ENCODE peak calls at places on chromosomes 7 and 10, in six cellular contexts. C is ascending aorta, E is fibroblast of lung, M is suprapubic skin, V is GM06990, A is testis. L is an unnamed sample. For H3K27me3 and H3K36me3, the result is how much of the 10 kb centered on the place peaks cover.

GRCh38 chr10:103745264-103746247 is 109.8 kb downstream of the SH3PXD2A start:
- DNase-seq in E (no peak), V (no peak), C (no peak), M (no peak), A (no peak), L (peak)

GRCh38 chr7:128005117-128005516 is 26.1 kb downstream of the LRRC4 start:
- DNase-seq in V (no peak), M (no peak), E (no peak), A (no peak), C (no peak), L (no peak)

GRCh38 chr7:23530355-23530754 is 1.4 kb downstream of the TRA2A start:
- DNase-seq in V (no peak), E (peak), C (no peak), A (no peak), M (no peak), L (peak)

GRCh38 chr7:46244752-46245151 is 323.7 kb upstream of the IGFBP3 start:
- DNase-seq in V (no peak), E (peak), C (no peak), M (no peak), A (no peak), L (no peak)

GRCh38 chr10:111117528-111118277 is 40.9 kb downstream of the ADRA2A start:
- DNase-seq in C (no peak), V (no peak), M (peak), A (no peak), E (no peak), L (no peak)

GRCh38 chr10:15737635-15738034 is 17.9 kb upstream of the ITGA8 start:
- DNase-seq in V (no peak), M (no peak), C (no peak), E (no peak), A (no peak), L (no peak)

GRCh38 chr10:15141136-15142067 is 27.1 kb downstream of the NMT2 start:
- DNase-seq in E (no peak), M (no peak), V (peak), A (no peak), C (no peak), L (no peak)

GRCh38 chr10:109957092-109957797 is 33.9 kb upstream of the XPNPEP1 start:
- DNase-seq in V (peak), A (no peak), C (no peak), M (no peak), E (no peak), L (no peak)

GRCh38 chr7:30367561-30367960 is 83.2 kb downstream of the ZNRF2 start:
- DNase-seq in V (no peak), E (no peak), C (no peak), M (no peak), A (no peak), L (no peak)

GRCh38 chr7:111026301-111026700 is 64.6 kb upstream of the LRRN3 start:
- DNase-seq in V (no peak), M (no peak), C (no peak), E (no peak), A (no peak), L (no peak)

GRCh38 chr7:16484453-16485158 is 19.1 kb upstream of the SOSTDC1 start:
- DNase-seq in E (peak), V (no peak), A (no peak), M (no peak), C (no peak), L (peak)

GRCh38 chr7:129792721-129793120 is 160.0 kb downstream of the UBE2H start:
- DNase-seq in C (no peak), M (no peak), A (no peak), V (no peak), E (no peak), L (peak)

GRCh38 chr7:73557108-73557396 is 438 bp downstream of the BCL7B start:
- DNase-seq in E (peak), V (peak), A (peak), M (peak), C (peak), L (peak)

GRCh38 chr7:31663072-31663471 is 23.9 kb upstream of the PPP1R17 start:
- DNase-seq in C (no peak), A (no peak), M (no peak), V (no peak), E (no peak), L (peak)

GRCh38 chr7:148807451-148807850 is 76.6 kb downstream of the EZH2 start:
- DNase-seq in C (no peak), E (no peak), V (no peak), M (no peak), A (no peak), L (no peak)

GRCh38 chr10:97570789-97571536 is 1.6 kb upstream of the ANKRD2 start:
- DNase-seq in A (no peak), V (no peak), C (no peak), M (no peak), E (no peak), L (peak)

GRCh38 chr10:12712284-12712983 is 289.1 kb downstream of the CCDC3 start:
- DNase-seq in V (no peak), E (no peak), M (no peak), C (no peak), A (no peak), L (no peak)
- H3K27me3 ChIP-seq in V (under half), E (under half), M (under half), C (under half), A (under half), L (under half)

DNA sequence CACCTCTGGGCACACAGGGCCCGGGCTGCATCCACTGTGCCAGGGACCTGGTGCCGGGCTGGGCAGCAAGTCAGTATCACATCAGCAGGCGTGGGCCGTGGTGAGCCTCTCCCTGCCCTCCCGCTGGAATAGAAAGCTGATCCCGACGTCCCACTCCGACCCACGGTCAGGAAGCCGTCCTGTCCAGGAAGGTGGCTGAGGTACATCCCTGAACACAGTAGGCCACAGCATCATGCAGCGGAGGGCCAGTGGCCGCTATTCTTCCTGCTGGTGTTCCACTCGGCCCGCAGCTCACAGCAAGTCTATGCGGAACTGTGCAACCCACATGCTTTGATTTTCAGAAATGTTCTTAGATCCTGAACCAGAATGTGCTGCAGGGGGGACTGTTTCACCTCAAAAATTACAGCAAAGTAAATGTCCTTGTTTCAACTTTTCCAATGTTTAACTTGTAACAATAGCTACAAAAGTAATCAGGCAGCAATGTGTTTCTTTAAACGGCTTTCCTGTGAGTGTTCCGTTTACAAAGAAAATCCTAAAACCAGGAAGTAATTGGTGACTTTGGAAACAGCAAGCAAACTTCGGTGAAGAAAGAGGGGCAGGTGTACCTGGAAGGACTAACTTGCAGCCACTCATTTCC is 676 bp upstream of the GPR146 start:
- DNase-seq in M (no peak), E (no peak), V (no peak), C (no peak), A (peak), L (no peak)
- H3K4me3 ChIP-seq in M (peak), E (peak), V (peak), C (peak), A (peak), L (peak)

DNA sequence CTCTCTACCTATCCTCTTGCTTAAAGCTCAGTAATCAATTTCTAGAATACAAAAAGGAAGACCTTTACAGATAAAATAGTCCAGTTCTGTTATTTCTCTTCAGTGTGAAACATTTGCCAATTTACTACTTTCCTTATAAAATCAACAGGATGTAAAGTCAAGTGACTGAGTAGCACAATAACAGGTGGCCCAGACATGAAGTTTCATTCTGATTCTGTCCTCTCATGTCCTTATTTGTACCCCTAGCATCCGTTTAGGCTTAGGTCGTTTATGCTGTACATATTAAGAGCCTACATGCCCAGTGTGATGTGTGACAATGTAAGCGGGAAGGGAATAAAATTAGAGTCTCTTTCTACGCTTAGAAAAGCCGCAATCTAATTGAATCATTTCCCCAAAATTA is 29.2 kb downstream of the EPC1 start:
- DNase-seq in E (no peak), M (no peak), V (peak), A (no peak), C (no peak), L (no peak)
- H3K36me3 ChIP-seq in E (under half), M (under half), V (under half), A (under half), C (under half), L (under half)

GRCh38 chr10:131022369-131022768 is 289.2 kb downstream of the TCERG1L start:
- DNase-seq in A (no peak), C (no peak), E (no peak), M (no peak), V (no peak), L (no peak)
- H3K27me3 ChIP-seq in A (under half), C (under half), E (under half), M (under half), V (under half), L (under half)

DNA sequence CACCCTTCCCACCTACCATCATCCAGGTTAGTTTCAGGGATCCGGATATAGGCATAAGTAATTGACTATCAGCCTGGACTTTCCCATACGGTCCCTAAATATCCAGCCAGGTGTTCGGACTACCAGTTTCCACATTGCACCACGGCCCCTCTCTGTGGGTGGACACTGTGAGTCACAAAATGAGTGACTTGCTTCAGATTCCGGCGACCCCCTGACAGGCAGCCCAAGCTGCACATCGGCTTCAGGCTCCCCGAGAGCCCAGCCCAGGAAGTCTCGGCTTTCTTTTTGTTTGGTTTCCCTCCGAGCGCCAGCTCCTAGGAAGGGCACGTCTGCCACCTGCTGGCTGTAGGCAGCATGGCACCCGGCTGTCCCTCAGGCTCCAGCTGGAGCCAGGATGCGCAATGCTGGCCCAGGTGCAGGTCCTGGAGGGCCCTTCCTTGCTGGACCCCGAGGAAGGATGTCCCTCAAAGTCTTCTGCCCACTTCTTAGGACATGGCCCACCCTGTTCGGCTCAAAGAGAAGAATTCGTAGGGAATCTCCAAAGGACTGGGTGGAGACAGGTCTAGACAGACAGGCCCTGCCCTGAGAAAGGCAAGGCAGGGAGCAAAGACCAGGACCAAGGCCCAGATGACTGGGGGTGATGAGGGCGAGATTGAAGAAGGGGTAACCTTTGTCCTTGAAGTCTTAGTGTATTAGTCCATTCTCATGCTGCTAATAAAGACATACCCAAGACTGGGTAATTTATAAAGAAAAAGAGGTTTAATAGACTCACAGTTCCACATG is 10.6 kb downstream of the HABP2 start:
- DNase-seq in A (peak), M (peak), C (no peak), E (peak), V (peak), L (peak)
- H3K4me3 ChIP-seq in A (peak), M (peak), C (peak), E (peak), V (no peak), L (no peak)

GRCh38 chr7:36871863-36872262 is 147.6 kb upstream of the AOAH start:
- DNase-seq in V (no peak), C (no peak), M (no peak), E (no peak), A (no peak), L (no peak)

GRCh38 chr7:36870625-36871354 is 146.5 kb upstream of the AOAH start:
- DNase-seq in V (no peak), M (no peak), A (no peak), C (no peak), E (no peak), L (no peak)

GRCh38 chr7:36865019-36865418 is 140.7 kb upstream of the AOAH start:
- DNase-seq in V (no peak), E (no peak), A (no peak), M (no peak), C (no peak), L (no peak)

GRCh38 chr7:36871355-36871738 is 147.1 kb upstream of the AOAH start:
- DNase-seq in E (no peak), C (no peak), M (no peak), V (no peak), A (no peak), L (no peak)

GRCh38 chr7:36868727-36869411 is 144.6 kb upstream of the AOAH start:
- DNase-seq in C (no peak), E (no peak), M (no peak), A (no peak), V (no peak), L (no peak)
- H3K36me3 ChIP-seq in C (under half), E (under half), M (under half), A (under half), V (under half), L (under half)

GRCh38 chr10:101775273-101776131 is at the start of gene FGF8:
- DNase-seq in V (no peak), C (no peak), M (peak), E (no peak), A (no peak), L (peak)
- H3K27me3 ChIP-seq in V (under half), C (under half), M (half or more), E (half or more), A (under half), L (under half)

GRCh38 chr10:22704348-22705341 is 9.7 kb downstream of the PIP4K2A start:
- DNase-seq in A (no peak), V (peak), M (no peak), C (no peak), E (no peak), L (no peak)

GRCh38 chr10:22699976-22700375 is 14.4 kb downstream of the PIP4K2A start:
- DNase-seq in E (no peak), C (no peak), V (no peak), M (no peak), A (no peak), L (no peak)

GRCh38 chr10:22700489-22700888 is 13.9 kb downstream of the PIP4K2A start:
- DNase-seq in A (no peak), M (no peak), V (no peak), C (no peak), E (no peak), L (no peak)

GRCh38 chr10:22702348-22702747 is 12.0 kb downstream of the PIP4K2A start:
- DNase-seq in V (no peak), E (peak), A (no peak), C (no peak), M (no peak), L (no peak)

DNA sequence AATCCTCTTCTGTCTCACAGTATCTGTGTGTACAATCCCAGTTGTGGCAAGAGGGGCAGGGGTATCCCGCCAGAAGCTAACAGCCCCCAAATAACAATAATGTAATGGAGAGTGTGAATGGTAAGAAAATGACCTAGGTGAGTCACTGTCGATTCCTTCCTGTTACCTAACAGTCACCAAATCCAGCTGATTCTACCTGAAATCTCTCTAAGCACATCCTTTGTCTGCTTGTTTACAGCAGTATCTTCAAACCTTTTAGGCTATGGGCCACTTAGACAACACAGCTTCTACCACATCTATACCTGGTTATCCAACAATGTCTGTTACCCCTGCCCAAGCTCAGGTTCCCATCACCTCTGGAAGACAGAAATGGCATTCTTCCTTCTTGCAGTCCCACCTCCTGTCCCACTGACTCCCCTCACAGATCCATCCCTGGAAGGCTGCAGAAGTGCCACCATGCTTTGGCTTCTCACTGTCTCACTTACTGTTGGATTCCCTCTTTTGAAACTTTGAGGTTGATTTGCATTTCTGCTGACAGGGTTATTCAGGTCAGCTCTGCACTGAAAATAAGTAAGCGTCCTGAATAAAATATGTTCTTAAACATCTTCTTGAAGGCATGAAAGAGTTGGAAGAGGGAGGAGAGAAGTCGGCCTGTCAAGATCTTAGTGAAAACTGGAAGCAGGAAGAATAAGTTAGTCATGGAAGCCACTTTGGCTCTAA is 13.1 kb downstream of the PIP4K2A start:
- DNase-seq in M (no peak), V (no peak), A (no peak), C (no peak), E (no peak), L (no peak)
- H3K4me3 ChIP-seq in M (no peak), V (peak), A (no peak), C (no peak), E (no peak), L (no peak)